ENCODE peak calls at places on chromosome 22, in five cellular contexts. Y, W, T, M and Q are unnamed samples.
A peak's percentile ranks its signal among the peaks of the same experiment; 100 is the strongest.

GRCh38 chr22:28810839-28811491 is 10.6 kb upstream of the XBP1 start:
- DNase-seq in W (no peak), M (no peak), Y (no peak), T (no peak), Q (peak; percentile 42)

GRCh38 chr22:44091751-44092150 is 67.6 kb downstream of the PARVB start:
- DNase-seq in W (no peak), M (no peak), T (no peak), Y (no peak), Q (no peak)

GRCh38 chr22:46663001-46663400 is 42.8 kb downstream of the GRAMD4 start:
- DNase-seq in Y (no peak), W (no peak), T (no peak), M (no peak), Q (no peak)

GRCh38 chr22:39528080-39528661 is 4.4 kb downstream of the RPS19BP1 start:
- DNase-seq in M (no peak), Y (no peak), T (no peak), W (no peak), Q (no peak)

GRCh38 chr22:32596471-32596870 is 121.9 kb downstream of the FBXO7 start:
- DNase-seq in Y (no peak), T (no peak), M (no peak), W (no peak), Q (no peak)

GRCh38 chr22:45878051-45878764 is 98.8 kb downstream of the WNT7B start:
- DNase-seq in T (peak; percentile 40), M (no peak), W (peak; percentile 6), Y (no peak), Q (peak; percentile 31)

GRCh38 chr22:32880061-32880460 is 78.6 kb downstream of the TIMP3 start:
- DNase-seq in M (no peak), W (no peak), T (no peak), Y (no peak), Q (no peak)

GRCh38 chr22:46732513-46732912 is 5.5 kb downstream of the CERK start:
- DNase-seq in Y (no peak), W (no peak), M (no peak), T (no peak), Q (no peak)

GRCh38 chr22:45262931-45263789 is 21.6 kb upstream of the UPK3A start:
- DNase-seq in M (peak; percentile 24), T (peak; percentile 45), W (peak; percentile 48), Y (no peak), Q (no peak)

GRCh38 chr22:39241632-39242388 is 3.0 kb downstream of the PDGFB start:
- DNase-seq in M (no peak), W (no peak), T (no peak), Y (no peak), Q (no peak)

GRCh38 chr22:24146791-24147353 is 34.4 kb upstream of the SUSD2 start:
- DNase-seq in M (peak; percentile 42), Y (peak; percentile 45), T (no peak), W (peak; percentile 60), Q (no peak)

GRCh38 chr22:48444320-48445112 is 1383.2 kb downstream of the BRD1 start:
- DNase-seq in M (no peak), T (no peak), Y (no peak), W (no peak), Q (no peak)

GRCh38 chr22:41732096-41732772 is 32.9 kb downstream of the MEI1 start:
- DNase-seq in Y (no peak), T (no peak), W (no peak), M (no peak), Q (no peak)
- H3K36me3 ChIP-seq in Y (no peaks in the 10 kb centered on the region), T (no peaks in the 10 kb centered on the region), W (no peaks in the 10 kb centered on the region), M (no peaks in the 10 kb centered on the region), Q (no peaks in the 10 kb centered on the region)

GRCh38 chr22:35480627-35481565 is 59.7 kb upstream of the RASD2 start:
- DNase-seq in T (no peak), M (no peak), Y (peak; percentile 80), W (no peak), Q (peak; percentile 77)
- TF ChIP-seq CTCF in T (no peak), M (no peak), Y (no peak), W (no peak), Q (no peak)

GRCh38 chr22:37751449-37752188 is 54.8 kb downstream of the TRIOBP start:
- DNase-seq in T (no peak), M (no peak), W (no peak), Y (no peak), Q (no peak)
- H3K36me3 ChIP-seq in T (peaks cover 7% of the 10 kb centered on the region), M (peaks cover 42% of the 10 kb centered on the region), W (peaks cover 28% of the 10 kb centered on the region), Y (no peaks in the 10 kb centered on the region), Q (no peaks in the 10 kb centered on the region)

DNA sequence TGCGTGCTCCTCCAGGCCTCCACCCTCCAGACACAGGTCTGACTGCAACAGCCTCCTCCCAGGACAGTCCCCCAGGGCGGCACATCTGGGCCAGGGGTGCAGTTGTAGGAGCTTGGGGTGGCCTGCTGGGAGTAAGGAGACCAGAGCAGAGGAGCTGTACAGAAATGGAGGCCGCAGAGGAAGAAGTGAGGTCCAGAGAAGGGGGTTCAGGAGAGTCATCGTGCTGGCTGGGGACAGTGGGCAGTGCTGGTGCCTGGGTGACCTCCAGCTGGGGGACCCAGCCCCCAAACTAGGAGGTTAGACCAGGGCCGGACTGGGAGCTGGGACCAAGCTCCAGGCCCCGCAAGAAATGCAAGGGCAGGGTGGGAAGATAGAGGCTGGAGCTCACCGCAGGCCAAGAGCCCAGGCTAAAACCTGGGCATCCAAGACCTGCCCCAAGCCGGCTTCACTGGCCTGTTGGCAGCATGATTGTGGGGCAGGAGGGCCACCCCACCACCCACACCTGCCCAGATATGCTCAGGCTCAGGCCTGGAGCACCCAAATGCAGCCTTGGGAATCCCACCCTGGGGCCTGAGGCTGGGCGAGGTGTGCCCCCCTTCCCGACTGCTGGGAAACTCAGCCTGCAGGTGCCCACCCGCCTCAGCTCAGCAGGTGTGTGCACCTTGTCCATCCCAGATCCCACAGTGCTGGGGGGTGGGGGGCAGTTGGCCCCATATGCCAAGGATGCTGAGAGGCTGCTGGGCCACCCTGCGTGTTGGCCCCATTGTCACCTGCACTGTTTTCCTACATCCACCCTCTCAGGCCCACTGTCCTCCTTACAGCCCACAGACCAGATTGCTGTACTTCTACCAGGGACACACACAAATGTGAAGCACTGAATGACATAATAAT is 96.9 kb downstream of the MORC2 start:
- DNase-seq in Y (no peak), W (no peak), T (peak; percentile 4), M (no peak), Q (peak; percentile 25)
- TF ChIP-seq CTCF in Y (no peak), W (no peak), T (no peak), M (no peak), Q (no peak)

GRCh38 chr22:37771081-37771480 is 36.7 kb upstream of the GCAT start:
- DNase-seq in Y (no peak), T (no peak), W (no peak), M (no peak), Q (no peak)

GRCh38 chr22:37769056-37769455 is 38.7 kb upstream of the GCAT start:
- DNase-seq in M (no peak), W (no peak), Y (no peak), T (no peak), Q (no peak)

GRCh38 chr22:37765953-37766566 is 41.7 kb upstream of the GCAT start:
- DNase-seq in M (no peak), Y (no peak), T (no peak), W (no peak), Q (no peak)

GRCh38 chr22:37765498-37765897 is 42.2 kb upstream of the GCAT start:
- DNase-seq in Y (no peak), M (peak; percentile 48), W (no peak), T (peak; percentile 67), Q (no peak)

DNA sequence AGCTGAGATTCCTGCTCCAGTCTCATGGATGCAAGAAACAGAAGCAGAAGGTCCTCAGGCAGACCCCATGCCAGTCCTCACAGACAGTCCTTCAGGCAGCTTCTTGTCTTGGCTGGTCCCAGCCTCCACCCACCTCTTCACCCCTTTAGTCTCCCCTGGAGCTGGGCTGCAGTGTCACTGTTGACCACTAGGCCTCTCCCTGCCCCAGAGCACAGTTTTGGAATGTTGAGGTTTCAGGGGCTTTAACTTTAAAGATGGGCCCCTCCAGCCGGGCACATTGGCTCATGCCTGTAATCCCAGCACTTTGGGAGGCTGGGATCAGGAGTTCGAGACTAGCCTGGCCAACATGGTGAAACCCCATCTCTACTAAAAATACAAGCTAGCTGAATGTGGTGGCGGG is 39.5 kb upstream of the GCAT start:
- DNase-seq in Y (no peak), T (no peak), M (no peak), W (no peak), Q (no peak)
- H3K36me3 ChIP-seq in Y (peaks cover 12% of the 10 kb centered on the region), T (peaks cover 5% of the 10 kb centered on the region), M (peaks cover 95% of the 10 kb centered on the region), W (peaks cover 73% of the 10 kb centered on the region), Q (no peaks in the 10 kb centered on the region)

GRCh38 chr22:26544489-26544888 is 32.2 kb upstream of the TFIP11 start:
- DNase-seq in M (no peak), T (no peak), W (no peak), Y (no peak), Q (no peak)
- TF ChIP-seq CTCF in M (no peak), T (no peak), W (no peak), Y (no peak), Q (no peak)

DNA sequence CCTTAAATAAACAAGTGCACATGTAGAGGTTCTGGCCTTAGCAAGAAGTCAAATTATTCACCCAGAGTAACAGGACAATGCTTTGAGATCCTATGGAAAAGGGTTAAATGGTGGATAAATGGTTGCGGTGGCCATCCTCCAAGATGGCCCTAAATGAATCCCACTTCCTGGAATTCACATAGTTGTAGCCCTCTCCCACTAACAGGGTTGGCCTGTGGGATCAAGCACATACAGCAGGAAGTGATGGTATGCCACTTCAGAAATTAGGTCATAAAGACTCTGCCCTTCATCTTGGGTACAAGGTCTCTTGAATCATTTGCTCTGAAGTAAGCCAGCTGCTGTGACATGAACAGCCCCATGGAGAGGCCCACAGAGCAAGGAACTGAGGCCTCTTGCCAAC is 1.8 kb downstream of the ZNF280B start:
- DNase-seq in Y (no peak), M (no peak), W (no peak), T (no peak), Q (no peak)
- H3K36me3 ChIP-seq in Y (no peaks in the 10 kb centered on the region), M (no peaks in the 10 kb centered on the region), W (no peaks in the 10 kb centered on the region), T (no peaks in the 10 kb centered on the region), Q (no peaks in the 10 kb centered on the region)

GRCh38 chr22:49960967-49961600 is 512 bp downstream of the PIM3 start:
- DNase-seq in M (peak; percentile 54), T (peak; percentile 62), W (no peak), Y (peak; percentile 59), Q (peak; percentile 62)

GRCh38 chr22:49960159-49960966 is at the start of gene PIM3:
- DNase-seq in T (peak; percentile 94), M (peak; percentile 96), Y (peak; percentile 95), W (peak; percentile 93), Q (peak; percentile 96)

GRCh38 chr22:49958961-49959781 is 1.4 kb upstream of the PIM3 start:
- DNase-seq in M (peak; percentile 22), T (peak; percentile 26), W (no peak), Y (no peak), Q (peak; percentile 57)

GRCh38 chr22:49958462-49958921 is 2.1 kb upstream of the PIM3 start:
- DNase-seq in T (peak; percentile 8), Y (no peak), M (no peak), W (no peak), Q (no peak)

DNA sequence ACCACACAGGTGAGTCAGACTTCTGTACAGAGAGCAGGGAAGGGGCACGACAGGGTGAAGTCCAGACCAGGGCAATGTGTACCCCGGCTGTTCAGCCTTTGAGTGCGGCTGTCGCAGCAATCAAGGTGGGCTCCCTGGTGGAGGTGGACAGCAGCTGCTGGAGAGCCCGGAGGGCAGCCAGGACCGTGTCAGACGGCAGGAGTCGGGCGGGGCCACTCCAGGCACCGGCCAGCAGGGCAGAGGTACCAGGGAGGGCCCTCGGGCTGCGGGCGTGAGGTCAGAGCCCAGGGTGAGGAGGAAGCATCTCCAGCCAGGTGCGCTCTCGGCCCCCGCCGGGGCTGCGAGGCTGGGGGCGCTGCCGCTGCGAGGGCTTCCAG is 802 bp upstream of the PIM3 start:
- DNase-seq in W (no peak), M (no peak), T (peak; percentile 59), Y (peak; percentile 68), Q (peak; percentile 73)
- TF ChIP-seq CTCF in W (no peak), M (no peak), T (no peak), Y (no peak), Q (no peak)